ENCODE peak calls at places on chromosomes 7 and 10, in ten cellular contexts. C, Q, K, O, D, S, W, R, L and B are unnamed samples.

GRCh38 chr10:100737359-100738054 is 7.9 kb upstream of the PAX2 start:
- DNase-seq in C (no peak), Q (no peak), K (no peak), O (no peak), D (no peak), S (no peak), W (no peak), R (no peak), L (no peak), B (no peak)

GRCh38 chr7:158825628-158826289 is 3.5 kb downstream of the ESYT2 start:
- DNase-seq in C (no peak), Q (no peak), K (no peak), O (no peak), D (no peak), S (no peak), W (no peak), R (no peak), L (no peak), B (no peak)

GRCh38 chr10:84563355-84563754 is 235.0 kb downstream of the CCSER2 start:
- DNase-seq in C (no peak), Q (no peak), K (no peak), O (no peak), D (no peak), S (no peak), W (peak), R (no peak), L (no peak), B (no peak)

GRCh38 chr7:6167587-6168154 is 104.8 kb downstream of the CYTH3 start:
- DNase-seq in C (no peak), Q (no peak), K (no peak), O (no peak), D (no peak), S (no peak), W (no peak), R (no peak), L (no peak), B (no peak)

GRCh38 chr7:135335628-135336139 is 102.0 kb downstream of the STRA8 start:
- DNase-seq in C (peak), Q (peak), K (peak), O (peak), D (no peak), S (no peak), W (peak), R (no peak), L (peak), B (peak)

GRCh38 chr10:14936584-14936983 is 17.3 kb downstream of the DCLRE1C start:
- DNase-seq in C (no peak), Q (no peak), K (no peak), O (no peak), D (no peak), S (no peak), W (no peak), R (no peak), L (no peak), B (peak)

GRCh38 chr10:33055636-33056035 is 97.6 kb upstream of the ITGB1 start:
- DNase-seq in C (no peak), Q (no peak), K (no peak), O (peak), D (no peak), S (peak), W (no peak), R (no peak), L (no peak), B (no peak)

GRCh38 chr7:83866587-83866986 is 217.6 kb upstream of the SEMA3E start:
- DNase-seq in C (no peak), Q (no peak), K (no peak), O (no peak), D (no peak), S (no peak), W (no peak), R (no peak), L (peak), B (no peak)

GRCh38 chr10:132677096-132677904 is 108.6 kb downstream of the NKX6-2 start:
- DNase-seq in C (no peak), Q (no peak), K (no peak), O (no peak), D (peak), S (no peak), W (no peak), R (no peak), L (no peak), B (no peak)